ENCODE peak calls at places on chromosome X, in eight cellular contexts. W, O, J, U, D, B, H and L are unnamed samples.

GRCh38 chrX:16462912-16463311 is 187.0 kb upstream of the S100G start:
- DNase-seq in B (no peak), O (peak), U (peak), H (no peak), J (peak), D (no peak), W (peak), L (no peak)

GRCh38 chrX:4379071-4379470 is 665.6 kb upstream of the PRKX start:
- DNase-seq in H (no peak), D (no peak), W (no peak), J (no peak), U (no peak), B (no peak), O (no peak), L (no peak)

GRCh38 chrX:39815621-39816020 is 282.1 kb downstream of the BCOR start:
- DNase-seq in B (no peak), J (no peak), O (no peak), U (no peak), H (no peak), D (no peak), W (no peak), L (no peak)

GRCh38 chrX:9312922-9313867 is 151.7 kb upstream of the TBL1X start:
- DNase-seq in D (peak), O (no peak), W (no peak), J (no peak), H (peak), U (no peak), B (no peak), L (no peak)

GRCh38 chrX:108257556-108257955 is 166.0 kb downstream of the ATG4A start:
- DNase-seq in W (no peak), D (no peak), H (no peak), J (no peak), B (no peak), O (no peak), U (no peak), L (no peak)

GRCh38 chrX:33014949-33015348 is 196.4 kb downstream of the DMD start:
- DNase-seq in D (no peak), O (no peak), B (no peak), U (no peak), J (no peak), H (no peak), W (no peak), L (no peak)

GRCh38 chrX:138858438-138858837 is 146.9 kb upstream of the FGF13 start:
- DNase-seq in H (no peak), B (no peak), O (peak), U (peak), J (no peak), D (no peak), W (peak), L (no peak)

GRCh38 chrX:153438522-153438921 is 7.3 kb downstream of the TREX2 start:
- DNase-seq in O (no peak), J (no peak), H (no peak), U (peak), W (peak), D (peak), B (no peak), L (peak)

GRCh38 chrX:619451-619811 is 11.2 kb upstream of the SHOX start:
- DNase-seq in B (no peak), U (no peak), O (no peak), J (no peak), D (no peak), W (no peak), H (no peak), L (no peak)

GRCh38 chrX:53279296-53280237 is 1.8 kb downstream of the IQSEC2 start:
- DNase-seq in B (no peak), D (no peak), O (no peak), H (no peak), U (no peak), W (no peak), J (no peak), L (no peak)
- TF ChIP-seq CTCF in B (peak), D (no peak), O (peak), H (no peak), U (no peak), W (no peak), J (peak), L (no peak)

GRCh38 chrX:46502848-46503247 is 42.4 kb downstream of the ZNF674 start:
- DNase-seq in U (no peak), O (no peak), J (no peak), D (no peak), H (no peak), B (no peak), W (no peak), L (no peak)
- H3K4me3 ChIP-seq in U (no peak), O (no peak), J (no peak), D (no peak), H (no peak), B (no peak), W (no peak), L (no peak)

DNA sequence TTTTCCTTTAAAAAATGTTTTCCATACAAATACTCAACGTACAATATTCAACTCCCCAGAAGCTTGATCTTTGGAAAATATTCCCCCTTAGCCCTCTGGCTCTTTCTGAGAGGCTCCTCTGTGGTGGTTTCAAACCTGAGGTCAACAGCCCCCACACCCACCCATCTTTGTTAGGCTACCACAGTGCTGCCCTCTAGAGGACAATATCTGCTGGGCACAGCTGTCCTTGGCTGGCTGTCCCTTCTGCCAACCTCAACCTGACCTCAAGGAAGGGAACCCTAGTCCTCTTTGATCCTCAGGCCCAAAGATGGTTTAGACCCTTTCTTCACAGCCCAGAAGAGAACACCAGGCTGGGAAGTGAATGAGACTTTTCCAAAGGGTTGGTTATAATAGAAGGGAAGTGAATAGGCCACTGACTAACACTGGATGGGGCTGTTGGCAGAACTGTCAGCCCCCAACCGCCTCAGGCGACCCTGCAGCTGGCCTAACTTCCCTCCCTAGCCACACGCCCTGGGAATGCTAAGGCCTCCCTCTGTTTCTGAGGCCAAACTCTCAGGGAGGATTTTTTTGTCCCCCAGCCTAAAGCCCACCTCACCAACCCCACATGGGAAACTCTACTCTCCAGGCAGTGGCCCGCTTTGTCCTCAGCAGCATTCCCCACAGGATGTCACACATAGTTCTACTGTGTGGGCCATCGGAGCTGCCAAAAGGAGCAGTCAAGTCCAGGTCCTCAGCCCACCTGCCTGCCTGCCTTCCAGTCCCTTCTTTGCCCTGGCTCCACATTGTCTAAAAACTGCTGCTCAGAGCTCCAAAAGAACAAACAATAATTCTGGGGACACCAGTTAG is 34.3 kb downstream of the NYX start:
- DNase-seq in H (no peak), D (no peak), O (no peak), J (no peak), W (peak), B (no peak), U (peak), L (no peak)
- TF ChIP-seq CTCF in H (no peak), D (no peak), O (peak), J (peak), W (peak), B (peak), U (peak), L (peak)

GRCh38 chrX:135975421-135975820 is 1.6 kb upstream of the MMGT1 start:
- DNase-seq in H (no peak), W (no peak), U (no peak), J (no peak), D (no peak), B (no peak), O (no peak), L (no peak)

GRCh38 chrX:135977611-135978010 is 3.8 kb upstream of the MMGT1 start:
- DNase-seq in J (no peak), U (no peak), W (peak), H (no peak), O (peak), B (no peak), D (no peak), L (no peak)

GRCh38 chrX:135974279-135974856 is 580 bp upstream of the MMGT1 start:
- DNase-seq in W (peak), U (peak), H (peak), J (no peak), O (no peak), D (peak), B (no peak), L (no peak)

GRCh38 chrX:135973025-135973547 is 702 bp downstream of the MMGT1 start:
- DNase-seq in D (peak), H (peak), J (peak), B (no peak), W (peak), U (peak), O (no peak), L (no peak)

GRCh38 chrX:135973548-135974278 is at the start of gene MMGT1:
- DNase-seq in B (peak), U (peak), J (peak), D (peak), W (peak), O (peak), H (peak), L (peak)
- H3K4me3 ChIP-seq in B (peak), U (peak), J (peak), D (peak), W (peak), O (peak), H (peak), L (peak)

GRCh38 chrX:23341452-23341851 is 6.8 kb downstream of the PTCHD1 start:
- DNase-seq in O (no peak), J (no peak), B (no peak), D (peak), U (no peak), H (no peak), W (peak), L (no peak)
- TF ChIP-seq CTCF in O (no peak), J (no peak), B (no peak), D (no peak), U (no peak), H (no peak), W (no peak), L (no peak)

DNA sequence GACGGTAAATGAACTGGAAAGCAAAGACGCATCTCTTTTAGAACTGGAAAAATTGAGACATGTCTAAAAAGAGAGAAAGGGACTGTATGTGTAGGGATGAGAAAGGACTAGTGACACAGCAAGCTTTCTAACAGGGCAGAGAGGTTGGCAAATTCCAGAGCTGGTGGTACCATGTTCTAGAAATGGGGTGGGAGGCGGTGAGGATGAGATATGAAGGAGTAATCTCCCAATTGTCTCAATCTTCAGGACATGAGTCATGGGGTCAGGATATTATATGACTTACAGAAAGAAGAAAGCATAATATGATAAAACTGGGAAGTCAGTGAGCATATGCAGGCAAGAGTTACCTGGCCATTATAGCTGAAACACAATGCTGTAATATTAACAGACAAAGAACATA is 14.2 kb downstream of the TAB3 start:
- DNase-seq in B (no peak), J (no peak), H (no peak), O (no peak), W (peak), U (no peak), D (no peak), L (no peak)
- H3K4me3 ChIP-seq in B (no peak), J (no peak), H (no peak), O (no peak), W (no peak), U (no peak), D (no peak), L (no peak)

GRCh38 chrX:115533485-115533884 is 27.5 kb upstream of the PLS3 start:
- DNase-seq in B (no peak), J (no peak), U (peak), D (no peak), W (peak), O (peak), H (no peak), L (no peak)
- TF ChIP-seq CTCF in B (no peak), J (no peak), U (no peak), D (no peak), W (no peak), O (no peak), H (no peak), L (no peak)

GRCh38 chrX:130418740-130419139 is 17.0 kb downstream of the RBMX2 start:
- DNase-seq in H (no peak), D (no peak), W (no peak), B (no peak), J (no peak), U (no peak), O (no peak), L (no peak)
- H3K4me3 ChIP-seq in H (no peak), D (no peak), W (no peak), B (no peak), J (no peak), U (no peak), O (no peak), L (no peak)

GRCh38 chrX:134999469-134999868 is 8.7 kb downstream of the SMIM10 start:
- DNase-seq in O (no peak), B (no peak), H (no peak), U (peak), D (no peak), W (peak), J (no peak), L (no peak)
- TF ChIP-seq CTCF in O (peak), B (peak), H (no peak), U (peak), D (peak), W (peak), J (peak), L (no peak)

GRCh38 chrX:15315509-15315908 is at the start of gene ASB11:
- DNase-seq in U (no peak), H (no peak), J (no peak), B (no peak), O (no peak), D (no peak), W (no peak), L (no peak)
- H3K4me3 ChIP-seq in U (no peak), H (no peak), J (no peak), B (no peak), O (no peak), D (no peak), W (no peak), L (no peak)